ENCODE peak calls at places on chromosomes 4 and X, in ten cellular contexts. O, E, T, M, J, G, V, D, N and K are unnamed samples.

GRCh38 chr4:165635261-165635838 is 237.7 kb upstream of the TLL1 start:
- DNase-seq in O (peak; percentile 11), E (no peak), T (no peak), M (no peak), J (no peak), G (no peak), V (no peak), D (peak; percentile 32), N (no peak), K (no peak)

GRCh38 chrX:153723351-153724251 is 586 bp downstream of the BCAP31 start:
- DNase-seq in O (no peak), E (peak; percentile 13), T (peak; percentile 12), M (peak; percentile 49), J (peak; percentile 40), G (peak; percentile 37), V (peak; percentile 39), D (peak; percentile 57), N (no peak), K (peak; percentile 53)

GRCh38 chr4:40003986-40004385 is 26.3 kb upstream of the PDS5A start:
- DNase-seq in O (peak; percentile 41), E (peak; percentile 34), T (no peak), M (no peak), J (peak; percentile 9), G (peak; percentile 20), V (peak; percentile 68), D (peak; percentile 56), N (no peak), K (no peak)

GRCh38 chrX:83934220-83934619 is 73.3 kb downstream of the CYLC1 start:
- DNase-seq in O (no peak), E (no peak), T (no peak), M (no peak), J (no peak), G (peak; percentile 42), V (no peak), D (no peak), N (no peak), K (no peak)

GRCh38 chrX:72308566-72309296 is 3.0 kb upstream of the CITED1 start:
- DNase-seq in O (peak; percentile 63), E (peak; percentile 63), T (peak; percentile 63), M (peak; percentile 65), J (peak; percentile 68), G (peak; percentile 71), V (peak; percentile 70), D (peak; percentile 72), N (no peak), K (peak; percentile 82)

GRCh38 chr4:90357117-90357710 is 230.0 kb downstream of the CCSER1 start:
- DNase-seq in O (peak; percentile 52), E (peak; percentile 6), T (no peak), M (no peak), J (peak; percentile 84), G (peak; percentile 58), V (peak; percentile 67), D (peak; percentile 75), N (no peak), K (no peak)

GRCh38 chr4:3877236-3877635 is 111.1 kb downstream of the ADRA2C start:
- DNase-seq in O (peak; percentile 21), E (peak; percentile 8), T (no peak), M (no peak), J (no peak), G (no peak), V (no peak), D (no peak), N (no peak), K (no peak)

GRCh38 chrX:154411981-154412340 is 622 bp downstream of the TAFAZZIN start:
- DNase-seq in O (peak; percentile 35), E (no peak), T (peak; percentile 53), M (peak; percentile 48), J (peak; percentile 49), G (peak; percentile 58), V (peak; percentile 50), D (peak; percentile 46), N (no peak), K (peak; percentile 79)

GRCh38 chr4:20618010-20618409 is 82.2 kb upstream of the PACRGL start:
- DNase-seq in O (no peak), E (no peak), T (peak; percentile 12), M (no peak), J (no peak), G (no peak), V (no peak), D (no peak), N (no peak), K (no peak)

GRCh38 chr4:48112017-48112667 is 21.9 kb downstream of the TXK start:
- DNase-seq in O (peak; percentile 70), E (no peak), T (no peak), M (no peak), J (no peak), G (peak; percentile 40), V (peak; percentile 70), D (peak; percentile 38), N (no peak), K (no peak)

GRCh38 chr4:48108309-48109073 is 25.6 kb downstream of the TXK start:
- DNase-seq in O (no peak), E (no peak), T (no peak), M (no peak), J (no peak), G (no peak), V (peak; percentile 29), D (no peak), N (no peak), K (no peak)

GRCh38 chr4:48110452-48110978 is 23.5 kb downstream of the TXK start:
- DNase-seq in O (no peak), E (no peak), T (no peak), M (no peak), J (no peak), G (no peak), V (peak; percentile 27), D (no peak), N (no peak), K (no peak)

GRCh38 chr4:48105230-48105629 is 28.8 kb downstream of the TXK start:
- DNase-seq in O (no peak), E (no peak), T (no peak), M (no peak), J (no peak), G (no peak), V (no peak), D (no peak), N (no peak), K (no peak)

GRCh38 chr4:48109413-48110263 is 24.4 kb downstream of the TXK start:
- DNase-seq in O (peak; percentile 69), E (peak; percentile 43), T (peak; percentile 27), M (no peak), J (peak; percentile 59), G (peak; percentile 74), V (peak; percentile 42), D (peak; percentile 64), N (no peak), K (peak; percentile 28)
- TF ChIP-seq CTCF in O (peak; percentile 80), E (peak; percentile 71), T (peak; percentile 35), M (peak; percentile 76), J (peak; percentile 64), G (peak; percentile 78), V (peak; percentile 64), D (peak; percentile 74), N (peak; percentile 31), K (peak; percentile 38)

GRCh38 chr4:82957045-82957444 is 53.6 kb downstream of the LIN54 start:
- DNase-seq in O (peak; percentile 11), E (no peak), T (no peak), M (no peak), J (no peak), G (no peak), V (no peak), D (peak; percentile 62), N (no peak), K (no peak)

GRCh38 chr4:82954212-82954611 is 53.7 kb downstream of the THAP9 start:
- DNase-seq in O (no peak), E (no peak), T (no peak), M (no peak), J (no peak), G (no peak), V (no peak), D (no peak), N (no peak), K (no peak)

GRCh38 chr4:82948647-82949204 is 48.2 kb downstream of the THAP9 start:
- DNase-seq in O (peak; percentile 12), E (peak; percentile 43), T (no peak), M (no peak), J (peak; percentile 58), G (peak; percentile 29), V (peak; percentile 37), D (peak; percentile 18), N (no peak), K (no peak)

GRCh38 chr4:82947498-82947897 is 47.0 kb downstream of the THAP9 start:
- DNase-seq in O (no peak), E (no peak), T (no peak), M (no peak), J (no peak), G (no peak), V (no peak), D (no peak), N (no peak), K (no peak)

GRCh38 chr4:82951196-82951595 is 50.7 kb downstream of the THAP9 start:
- DNase-seq in O (peak; percentile 6), E (no peak), T (no peak), M (no peak), J (no peak), G (peak; percentile 2), V (peak; percentile 20), D (peak; percentile 1), N (no peak), K (no peak)
- TF ChIP-seq CTCF in O (no peak), E (no peak), T (no peak), M (no peak), J (no peak), G (no peak), V (no peak), D (no peak), N (no peak), K (no peak)

DNA sequence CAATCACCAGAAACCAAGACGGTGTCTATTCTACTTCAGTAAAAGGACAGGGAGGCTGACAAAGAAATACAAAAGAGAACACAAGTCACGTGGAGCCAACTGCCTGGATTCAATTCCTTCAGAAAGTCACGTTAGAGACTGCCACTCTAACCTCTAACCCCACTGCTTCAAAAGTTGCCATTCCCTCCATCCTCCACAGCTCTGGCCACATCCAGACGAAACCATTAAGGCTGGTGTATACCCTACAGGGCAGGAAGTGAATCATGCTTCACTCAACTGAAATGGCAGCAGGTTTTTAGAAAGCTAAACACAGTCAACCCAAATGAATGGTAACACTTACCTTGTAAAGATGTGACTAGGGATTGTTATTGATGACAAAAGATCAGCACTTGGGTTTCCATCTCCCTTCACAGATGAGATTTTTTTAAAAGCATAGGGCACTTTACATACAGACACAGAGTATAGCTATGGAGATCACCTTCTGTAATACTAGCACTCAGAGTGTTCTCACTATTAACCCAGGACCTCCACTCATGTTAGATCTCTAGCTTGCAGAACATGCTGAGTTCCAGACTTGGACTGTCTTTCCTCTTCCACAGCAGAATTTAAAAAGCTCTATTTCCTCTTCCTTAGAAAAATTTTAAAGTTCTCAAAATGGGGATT is 37.4 kb downstream of the MAML3 start:
- DNase-seq in O (peak; percentile 63), E (no peak), T (no peak), M (no peak), J (no peak), G (peak; percentile 70), V (peak; percentile 57), D (peak; percentile 70), N (no peak), K (no peak)
- TF ChIP-seq CTCF in O (no peak), E (no peak), T (no peak), M (no peak), J (no peak), G (no peak), V (no peak), D (no peak), N (no peak), K (no peak)

DNA sequence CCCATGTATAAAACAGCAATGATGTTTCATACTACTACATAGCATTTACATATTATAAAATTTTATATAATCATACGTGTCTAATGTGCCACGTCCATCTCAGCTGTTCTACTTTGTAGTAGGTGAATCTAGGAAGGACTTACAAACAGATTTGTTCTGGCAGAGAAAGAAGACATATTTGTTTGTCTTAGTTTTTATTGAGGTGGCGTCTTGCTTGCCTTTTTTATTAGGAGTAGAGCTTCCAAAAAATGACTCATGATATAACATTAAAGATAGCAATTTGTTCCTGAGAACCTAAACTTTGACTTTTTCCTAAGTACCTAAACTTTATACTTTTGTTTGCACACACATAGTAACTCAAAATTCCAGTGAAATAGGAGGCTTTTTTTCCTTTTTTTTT is 64.6 kb downstream of the CLDN22 start:
- DNase-seq in O (no peak), E (no peak), T (no peak), M (no peak), J (no peak), G (peak; percentile 63), V (no peak), D (no peak), N (no peak), K (no peak)
- TF ChIP-seq CTCF in O (no peak), E (no peak), T (no peak), M (no peak), J (no peak), G (no peak), V (no peak), D (no peak), N (no peak), K (no peak)